ENCODE peak calls at places on chromosomes 2 and 18, in four cellular contexts. X is caudate nucleus; W is hepatocyte; M is stimulated activated naive CD4-positive, alpha-beta T cell. P is an unnamed sample.

GRCh38 chr2:150866431-150866830 is 379.0 kb upstream of the RND3 start:
- DNase-seq in W (no peak), X (no peak), M (no peak), P (no peak)

GRCh38 chr18:60485207-60485606 is 112.6 kb upstream of the MC4R start:
- DNase-seq in X (no peak), W (no peak), M (no peak), P (no peak)

GRCh38 chr2:36403675-36404230 is 48.2 kb downstream of the CRIM1 start:
- DNase-seq in M (no peak), X (no peak), W (no peak), P (no peak)

GRCh38 chr2:239365782-239366435 is 34.9 kb downstream of the HDAC4 start:
- DNase-seq in X (no peak), W (no peak), M (no peak), P (no peak)

GRCh38 chr2:143803936-143804335 is 674.7 kb downstream of the ARHGAP15 start:
- DNase-seq in W (no peak), M (no peak), X (no peak), P (no peak)

GRCh38 chr2:61807036-61807757 is 46.7 kb downstream of the FAM161A start:
- DNase-seq in W (no peak), X (no peak), M (no peak), P (no peak)

GRCh38 chr2:160566717-160567116 is 73.1 kb upstream of the RBMS1 start:
- DNase-seq in W (no peak), X (no peak), M (no peak), P (no peak)

GRCh38 chr18:73661457-73661856 is 486.2 kb downstream of the FBXO15 start:
- DNase-seq in W (no peak), M (no peak), X (no peak), P (no peak)

GRCh38 chr2:175036582-175037018 is 31.4 kb upstream of the CHN1 start:
- DNase-seq in X (no peak), M (no peak), W (peak), P (no peak)

GRCh38 chr2:38065502-38066135 is 10.3 kb downstream of the CYP1B1 start:
- DNase-seq in X (no peak), M (no peak), W (no peak), P (no peak)

GRCh38 chr2:225797394-225797793 is 397.9 kb downstream of the NYAP2 start:
- DNase-seq in M (no peak), W (no peak), X (no peak), P (no peak)

GRCh38 chr2:219017166-219017931 is 24.0 kb downstream of the CFAP65 start:
- DNase-seq in M (no peak), W (no peak), X (peak), P (no peak)

GRCh38 chr2:135817946-135818345 is 19.0 kb downstream of the LCT start:
- DNase-seq in M (no peak), X (no peak), W (no peak), P (no peak)

GRCh38 chr2:60335533-60336237 is 217.8 kb downstream of the BCL11A start:
- DNase-seq in X (no peak), W (no peak), M (no peak), P (no peak)

GRCh38 chr2:65436169-65436824 is 3.9 kb upstream of the SPRED2 start:
- DNase-seq in X (peak), M (peak), W (peak), P (peak)

GRCh38 chr18:12302391-12303147 is 5.5 kb upstream of the TUBB6 start:
- DNase-seq in M (no peak), X (no peak), W (no peak), P (no peak)

GRCh38 chr2:238518828-238519186 is 92.1 kb downstream of the ASB1 start:
- DNase-seq in M (no peak), X (no peak), W (no peak), P (no peak)

GRCh38 chr2:145022671-145023330 is 502.9 kb upstream of the ZEB2 start:
- DNase-seq in W (no peak), M (no peak), X (no peak), P (no peak)

GRCh38 chr18:10406172-10406663 is 48.2 kb upstream of the APCDD1 start:
- DNase-seq in X (no peak), W (no peak), M (no peak), P (no peak)